ENCODE peak calls at places on chromosomes 2 and 18, in six cellular contexts. I is nephron progenitor cell, J is heart left ventricle, Z is pancreas, Y is kidney epithelial cell, L is NB4. Q is an unnamed sample.

GRCh38 chr2:20666364-20667150 is at the start of gene GDF7:
- DNase-seq in I (peak; percentile 53), J (peak; percentile 55), Z (peak; percentile 82), Y (no peak), L (no peak), Q (no peak)

GRCh38 chr2:203551653-203552250 is 16.7 kb upstream of the RAPH1 start:
- DNase-seq in I (no peak), J (no peak), Z (no peak), Y (no peak), L (peak; percentile 61), Q (no peak)

GRCh38 chr2:118221952-118222594 is 133.8 kb downstream of the INSIG2 start:
- DNase-seq in I (peak; percentile 53), J (no peak), Z (no peak), Y (peak; percentile 37), L (peak; percentile 72), Q (no peak)

GRCh38 chr2:224646242-224646846 is 61.2 kb upstream of the CUL3 start:
- DNase-seq in I (no peak), J (no peak), Z (no peak), Y (no peak), L (peak; percentile 67), Q (no peak)

GRCh38 chr2:232798156-232798555 is 21.8 kb upstream of the KCNJ13 start:
- DNase-seq in I (no peak), J (no peak), Z (no peak), Y (no peak), L (no peak), Q (no peak)

GRCh38 chr2:88074854-88075292 is 7.2 kb downstream of the SMYD1 start:
- DNase-seq in I (no peak), J (no peak), Z (no peak), Y (peak; percentile 21), L (peak; percentile 72), Q (no peak)

GRCh38 chr18:34729264-34729663 is 19.2 kb downstream of the DTNA start:
- DNase-seq in I (no peak), J (no peak), Z (no peak), Y (no peak), L (peak; percentile 20), Q (no peak)

GRCh38 chr2:239164281-239164871 is 236.4 kb downstream of the HDAC4 start:
- DNase-seq in I (no peak), J (peak; percentile 17), Z (no peak), Y (no peak), L (peak; percentile 47), Q (peak; percentile 64)

GRCh38 chr18:57901819-57902600 is 98.9 kb upstream of the ATP8B1 start:
- DNase-seq in I (no peak), J (no peak), Z (no peak), Y (no peak), L (no peak), Q (no peak)

GRCh38 chr2:37555457-37555856 is 116.0 kb downstream of the CDC42EP3 start:
- DNase-seq in I (no peak), J (no peak), Z (no peak), Y (no peak), L (peak; percentile 96), Q (no peak)

GRCh38 chr2:124975224-124975623 is 950.1 kb downstream of the CNTNAP5 start:
- DNase-seq in I (no peak), J (no peak), Z (no peak), Y (no peak), L (no peak), Q (no peak)

GRCh38 chr2:71853858-71854257 is 293.8 kb downstream of the CYP26B1 start:
- DNase-seq in I (no peak), J (no peak), Z (no peak), Y (no peak), L (no peak), Q (no peak)

GRCh38 chr18:40124107-40124506 is 1830.9 kb upstream of the PIK3C3 start:
- DNase-seq in I (no peak), J (no peak), Z (no peak), Y (peak; percentile 34), L (no peak), Q (no peak)

GRCh38 chr2:38115216-38116012 is 39.5 kb upstream of the CYP1B1 start:
- DNase-seq in I (peak; percentile 89), J (peak; percentile 82), Z (peak; percentile 74), Y (no peak), L (peak; percentile 86), Q (peak; percentile 93)

GRCh38 chr2:169362346-169363026 is at the start of gene LRP2:
- DNase-seq in I (peak; percentile 55), J (no peak), Z (no peak), Y (no peak), L (peak; percentile 15), Q (no peak)

GRCh38 chr2:240355001-240355891 is 80.2 kb upstream of the GPC1 start:
- DNase-seq in I (no peak), J (peak; percentile 14), Z (no peak), Y (no peak), L (no peak), Q (no peak)

GRCh38 chr18:74116628-74117554 is 30.7 kb downstream of the FBXO15 start:
- DNase-seq in I (peak; percentile 10), J (no peak), Z (no peak), Y (no peak), L (peak; percentile 41), Q (no peak)

GRCh38 chr2:170073288-170073687 is 104.7 kb upstream of the MYO3B start:
- DNase-seq in I (no peak), J (peak; percentile 54), Z (no peak), Y (no peak), L (no peak), Q (no peak)

GRCh38 chr2:219126555-219126954 is 34.1 kb downstream of the NHEJ1 start:
- DNase-seq in I (no peak), J (no peak), Z (no peak), Y (no peak), L (no peak), Q (no peak)

GRCh38 chr2:141323571-141323970 is 807.2 kb downstream of the LRP1B start:
- DNase-seq in I (no peak), J (no peak), Z (no peak), Y (peak; percentile 64), L (no peak), Q (no peak)

GRCh38 chr2:24919977-24920812 is at the start of gene ADCY3:
- DNase-seq in I (peak; percentile 69), J (no peak), Z (no peak), Y (no peak), L (peak; percentile 39), Q (no peak)

GRCh38 chr2:191878576-191879298 is 31.8 kb upstream of the CAVIN2 start:
- DNase-seq in I (no peak), J (no peak), Z (no peak), Y (peak; percentile 83), L (no peak), Q (no peak)

GRCh38 chr2:4368907-4369306 is 665.5 kb downstream of the DCDC2C start:
- DNase-seq in I (no peak), J (no peak), Z (no peak), Y (no peak), L (no peak), Q (no peak)

DNA sequence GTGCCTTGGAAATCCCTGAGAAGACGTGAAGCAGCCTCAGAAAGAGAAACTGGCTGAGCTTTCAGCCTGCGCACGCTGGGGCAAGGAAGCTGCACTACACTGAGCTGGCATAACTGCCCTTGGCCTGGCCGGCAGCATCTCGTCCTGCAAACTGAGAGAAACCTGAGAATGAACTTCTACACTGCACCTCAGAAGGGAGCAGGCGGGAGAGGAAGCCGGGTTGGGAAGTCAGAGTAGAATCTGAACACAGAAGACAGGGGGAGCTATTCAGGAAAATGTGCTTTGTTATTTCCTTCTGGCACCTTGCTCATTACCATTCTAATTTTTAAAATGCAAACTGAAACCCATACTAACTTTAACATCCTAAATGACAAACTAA is 70.9 kb downstream of the ZEB2 start:
- DNase-seq in I (peak; percentile 38), J (no peak), Z (no peak), Y (no peak), L (no peak), Q (no peak)
- TF ChIP-seq CTCF in I (no peak), J (no peak), Z (no peak), Y (peak; percentile 50), L (no peak), Q (peak; percentile 41)

GRCh38 chr2:162385516-162385915 is 41.6 kb downstream of the GCA start:
- DNase-seq in I (no peak), J (no peak), Z (no peak), Y (no peak), L (no peak), Q (no peak)

GRCh38 chr2:162390801-162391200 is 46.9 kb downstream of the GCA start:
- DNase-seq in I (no peak), J (no peak), Z (no peak), Y (no peak), L (no peak), Q (no peak)
- TF ChIP-seq CTCF in I (no peak), J (no peak), Z (no peak), Y (no peak), L (no peak), Q (no peak)

DNA sequence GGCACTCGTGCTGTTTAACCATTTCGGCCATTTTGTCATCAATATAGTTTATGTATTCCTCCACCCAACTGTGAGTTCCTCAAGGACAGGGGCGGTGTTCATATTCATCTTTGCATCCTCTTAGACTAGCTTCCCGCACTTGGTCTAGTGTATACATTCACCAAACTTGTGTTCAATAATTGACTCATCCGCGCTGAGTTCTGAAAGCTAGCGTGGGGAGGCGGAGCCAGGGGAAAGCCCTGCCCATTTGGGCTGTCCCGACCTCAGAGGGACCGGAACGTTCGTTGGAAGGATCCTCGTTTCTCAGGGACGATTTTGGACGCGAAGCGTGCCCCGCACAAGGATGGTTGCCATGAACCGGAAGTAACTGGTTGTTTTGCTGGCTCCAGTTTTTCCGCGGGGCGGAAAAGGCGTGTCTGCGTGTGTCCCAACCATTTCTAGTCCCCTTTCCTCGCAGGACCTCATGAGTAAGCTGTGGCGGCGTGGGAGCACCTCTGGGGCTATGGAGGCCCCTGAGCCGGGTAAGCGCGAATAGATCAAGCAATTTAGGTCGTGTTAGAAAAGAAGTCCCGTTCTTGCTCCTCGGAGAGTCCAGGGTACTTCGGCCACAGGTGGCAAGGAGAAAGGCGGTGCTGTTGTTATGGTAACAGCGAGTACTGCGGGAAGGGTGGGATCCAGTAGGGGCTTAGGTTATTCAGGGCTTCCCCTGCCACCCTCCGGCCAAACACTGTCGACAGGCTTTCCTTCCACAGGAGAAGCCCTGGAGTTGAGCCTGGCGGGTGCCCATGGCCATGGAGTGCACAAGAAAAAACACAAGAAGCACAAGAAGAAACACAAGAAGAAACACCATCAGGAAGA is at the start of gene INO80B:
- DNase-seq in I (peak; percentile 92), J (peak; percentile 95), Z (peak; percentile 97), Y (peak; percentile 90), L (peak; percentile 99), Q (peak; percentile 98)
- TF ChIP-seq CTCF in I (no peak), J (no peak), Z (no peak), Y (no peak), L (no peak), Q (no peak)

GRCh38 chr2:130729311-130730299 is 735 bp downstream of the GPR148 start:
- DNase-seq in I (no peak), J (no peak), Z (peak; percentile 65), Y (no peak), L (no peak), Q (peak; percentile 81)

GRCh38 chr2:130728007-130728454 is 839 bp upstream of the GPR148 start:
- DNase-seq in I (no peak), J (no peak), Z (peak; percentile 79), Y (no peak), L (peak; percentile 41), Q (no peak)

GRCh38 chr2:130728549-130729310 is at the start of gene GPR148:
- DNase-seq in I (no peak), J (no peak), Z (peak; percentile 68), Y (no peak), L (no peak), Q (no peak)

GRCh38 chr2:130726614-130727180 is 2.2 kb upstream of the GPR148 start:
- DNase-seq in I (no peak), J (no peak), Z (peak; percentile 63), Y (no peak), L (no peak), Q (no peak)

GRCh38 chr2:130727286-130727924 is 1.5 kb upstream of the GPR148 start:
- DNase-seq in I (peak; percentile 95), J (peak; percentile 83), Z (peak; percentile 94), Y (peak; percentile 18), L (peak; percentile 61), Q (no peak)
- TF ChIP-seq CTCF in I (no peak), J (no peak), Z (no peak), Y (no peak), L (no peak), Q (no peak)

Q was measured in osteocyte.